ENCODE peak calls at places on chromosomes 16 and 17, in six cellular contexts. C is fibroblast of pulmonary artery, O is esophagus muscularis mucosa, J is choroid plexus epithelial cell, K is psoas muscle, Z is lung. B is an unnamed sample.

GRCh38 chr17:41547921-41548843 is 20.1 kb upstream of the KRT19 start:
- DNase-seq in C (peak), O (no peak), J (peak), K (peak), Z (peak), B (no peak)

GRCh38 chr17:47244697-47245096 is 8.9 kb upstream of the ITGB3 start:
- DNase-seq in C (peak), O (no peak), J (no peak), K (no peak), Z (no peak), B (no peak)

GRCh38 chr17:77136420-77136767 is 4.4 kb upstream of the SEC14L1 start:
- DNase-seq in C (no peak), O (no peak), J (no peak), K (no peak), Z (no peak), B (no peak)

GRCh38 chr17:348692-349425 is 3.7 kb downstream of the RPH3AL start:
- DNase-seq in C (no peak), O (no peak), J (peak), K (peak), Z (peak), B (peak)

GRCh38 chr17:50679008-50679544 is 28.6 kb downstream of the ANKRD40 start:
- DNase-seq in C (no peak), O (no peak), J (no peak), K (no peak), Z (no peak), B (no peak)

GRCh38 chr16:78177927-78178326 is 78.5 kb downstream of the WWOX start:
- DNase-seq in C (no peak), O (peak), J (peak), K (no peak), Z (no peak), B (no peak)

GRCh38 chr16:86634290-86634689 is 55.9 kb downstream of the FOXL1 start:
- DNase-seq in C (peak), O (no peak), J (peak), K (no peak), Z (no peak), B (no peak)

GRCh38 chr16:27687605-27688004 is 137.7 kb downstream of the KATNIP start:
- DNase-seq in C (no peak), O (no peak), J (no peak), K (no peak), Z (no peak), B (no peak)

GRCh38 chr17:640436-640835 is 74.2 kb downstream of the VPS53 start:
- DNase-seq in C (no peak), O (no peak), J (no peak), K (no peak), Z (no peak), B (no peak)

GRCh38 chr17:77481476-77482374 is 341.0 kb downstream of the SEC14L1 start:
- DNase-seq in C (no peak), O (no peak), J (no peak), K (no peak), Z (no peak), B (no peak)

GRCh38 chr16:67114793-67115192 is 5.1 kb downstream of the PHAF1 start:
- DNase-seq in C (no peak), O (no peak), J (no peak), K (no peak), Z (no peak), B (no peak)

GRCh38 chr16:30122621-30123160 is 329 bp downstream of the MAPK3 start:
- DNase-seq in C (no peak), O (no peak), J (peak), K (no peak), Z (no peak), B (no peak)

GRCh38 chr17:43779145-43780125 is 658 bp upstream of the DUSP3 start:
- DNase-seq in C (peak), O (no peak), J (no peak), K (no peak), Z (no peak), B (no peak)

GRCh38 chr16:85162478-85163277 is 50.4 kb upstream of the CIBAR2 start:
- DNase-seq in C (peak), O (no peak), J (peak), K (peak), Z (no peak), B (no peak)

GRCh38 chr17:58191259-58191896 is 1.1 kb upstream of the EPX start:
- DNase-seq in C (no peak), O (no peak), J (no peak), K (no peak), Z (no peak), B (no peak)

GRCh38 chr17:59073972-59074371 is 32.7 kb downstream of the TRIM37 start:
- DNase-seq in C (peak), O (no peak), J (no peak), K (no peak), Z (no peak), B (no peak)

GRCh38 chr17:28908640-28909098 is 5.8 kb upstream of the DHRS13 start:
- DNase-seq in C (peak), O (peak), J (peak), K (no peak), Z (no peak), B (peak)

GRCh38 chr17:50686494-50687199 is 21.1 kb downstream of the ANKRD40 start:
- DNase-seq in C (peak), O (peak), J (no peak), K (peak), Z (peak), B (no peak)

GRCh38 chr17:81711814-81712467 is at the start of gene SLC25A10:
- DNase-seq in C (peak), O (no peak), J (peak), K (peak), Z (peak), B (peak)

GRCh38 chr16:79892278-79892677 is 291.7 kb upstream of the MAF start:
- DNase-seq in C (no peak), O (no peak), J (no peak), K (no peak), Z (no peak), B (no peak)

GRCh38 chr17:55606431-55606830 is 95.2 kb upstream of the SMIM36 start:
- DNase-seq in C (peak), O (no peak), J (peak), K (no peak), Z (no peak), B (no peak)

GRCh38 chr16:82936941-82937551 is 310.3 kb downstream of the CDH13 start:
- DNase-seq in C (peak), O (no peak), J (peak), K (no peak), Z (no peak), B (no peak)

GRCh38 chr17:57110579-57111367 is 25.7 kb downstream of the AKAP1 start:
- DNase-seq in C (no peak), O (no peak), J (peak), K (no peak), Z (no peak), B (no peak)

GRCh38 chr16:4506450-4506849 is 30.3 kb downstream of the HMOX2 start:
- DNase-seq in C (peak), O (no peak), J (peak), K (no peak), Z (peak), B (peak)

GRCh38 chr17:38605852-38606645 is at the start of gene SRCIN1:
- DNase-seq in C (no peak), O (no peak), J (no peak), K (peak), Z (no peak), B (no peak)

GRCh38 chr17:16419929-16420271 is 4.5 kb downstream of the TRPV2 start:
- DNase-seq in C (peak), O (no peak), J (peak), K (no peak), Z (no peak), B (no peak)

GRCh38 chr16:66649636-66650205 is 45.2 kb downstream of the CMTM3 start:
- DNase-seq in C (no peak), O (no peak), J (no peak), K (no peak), Z (no peak), B (no peak)

GRCh38 chr16:52469775-52470174 is 77.2 kb downstream of the TOX3 start:
- DNase-seq in C (peak), O (no peak), J (peak), K (no peak), Z (no peak), B (peak)

GRCh38 chr17:48625502-48626201 is 506 bp downstream of the HOXB9 start:
- DNase-seq in C (no peak), O (no peak), J (no peak), K (no peak), Z (no peak), B (peak)

GRCh38 chr16:3030872-3031212 is 5.9 kb downstream of the BICDL2 start:
- DNase-seq in C (no peak), O (no peak), J (no peak), K (no peak), Z (no peak), B (no peak)

GRCh38 chr16:54648575-54648974 is 282.1 kb upstream of the IRX5 start:
- DNase-seq in C (no peak), O (no peak), J (no peak), K (no peak), Z (no peak), B (no peak)

GRCh38 chr16:3065069-3065741 is at the start of gene IL32:
- DNase-seq in C (peak), O (no peak), J (peak), K (no peak), Z (peak), B (no peak)

GRCh38 chr16:89697616-89698331 is 3.7 kb downstream of the SPATA2L start:
- DNase-seq in C (no peak), O (no peak), J (no peak), K (peak), Z (no peak), B (no peak)

GRCh38 chr17:66270106-66270505 is 32.3 kb upstream of the PRKCA start:
- DNase-seq in C (no peak), O (no peak), J (no peak), K (no peak), Z (no peak), B (no peak)

GRCh38 chr16:8861563-8862308 is 7.1 kb downstream of the CARHSP1 start:
- DNase-seq in C (no peak), O (no peak), J (no peak), K (peak), Z (no peak), B (no peak)

GRCh38 chr17:19270951-19271611 is 33.9 kb downstream of the EPN2 start:
- DNase-seq in C (no peak), O (no peak), J (no peak), K (no peak), Z (no peak), B (peak)

DNA sequence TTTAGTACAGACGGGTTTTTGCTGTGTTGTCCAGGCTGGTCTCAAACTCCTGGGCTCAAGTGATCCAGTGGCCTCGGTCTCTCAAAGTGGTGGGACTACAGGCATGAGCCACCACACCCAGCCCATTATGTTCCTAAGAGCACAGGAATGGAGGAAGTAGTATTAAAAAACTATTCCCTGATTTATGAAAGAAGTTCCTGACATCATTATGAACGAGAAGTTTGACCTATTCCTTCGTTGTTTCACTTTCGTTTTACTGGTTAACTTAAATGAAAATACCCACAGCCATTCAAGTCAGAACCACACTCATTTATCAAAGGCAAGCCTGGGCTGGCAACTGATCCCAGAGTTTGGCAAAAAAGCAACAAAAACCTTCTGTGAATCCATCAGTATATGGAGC is 13.5 kb upstream of the CBX4 start:
- DNase-seq in C (no peak), O (no peak), J (peak), K (no peak), Z (no peak), B (no peak)
- TF ChIP-seq CTCF in C (no peak), O (no peak), J (no peak), K (no peak), Z (no peak), B (no peak)

GRCh38 chr17:7046127-7046724 is 2.3 kb upstream of the SLC16A11 start:
- DNase-seq in C (no peak), O (no peak), J (peak), K (no peak), Z (peak), B (peak)
- H3K4me3 ChIP-seq in C (no peak), O (peak), J (peak), K (peak), Z (no peak), B (peak)

GRCh38 chr17:80252871-80253270 is 7.8 kb upstream of the RNF213 start:
- DNase-seq in C (peak), O (no peak), J (no peak), K (peak), Z (peak), B (no peak)
- TF ChIP-seq CTCF in C (peak), O (peak), J (peak), K (peak), Z (peak), B (peak)

DNA sequence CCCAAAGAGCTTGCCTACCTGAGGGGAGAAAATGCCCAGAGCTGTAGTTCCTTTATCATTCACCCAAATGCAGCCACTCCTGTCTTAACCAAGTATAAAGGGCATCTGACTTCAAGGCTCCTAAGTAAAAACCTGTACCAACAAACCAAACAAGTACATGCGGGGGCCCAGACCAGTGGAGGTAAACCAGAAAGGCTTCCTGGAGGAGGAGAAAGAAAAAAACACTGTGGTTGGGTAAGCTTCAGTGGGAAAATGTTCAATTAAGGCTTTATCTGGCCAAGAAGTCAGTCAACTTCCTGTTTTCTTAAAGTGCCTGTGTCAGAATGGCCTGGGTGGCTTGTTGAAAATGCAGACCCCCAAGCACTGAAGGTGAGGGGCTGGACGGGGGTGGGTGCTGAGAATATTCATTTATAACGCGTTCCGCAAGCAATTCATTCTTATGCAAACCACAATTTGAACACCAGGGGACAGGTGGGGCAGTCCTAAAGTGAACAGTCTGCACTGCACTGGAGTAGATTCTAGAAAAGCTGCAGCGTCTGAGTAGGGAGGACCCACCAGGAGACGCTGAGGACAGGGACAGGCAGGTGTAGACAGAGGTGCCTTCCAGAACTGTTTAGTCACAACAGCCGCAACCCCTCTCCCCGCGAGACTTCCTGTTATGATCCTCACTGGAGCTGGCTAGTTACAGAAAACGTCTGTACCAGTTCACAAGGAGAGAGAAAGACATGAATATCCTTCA is 467.1 kb downstream of the SOX9 start:
- DNase-seq in C (peak), O (no peak), J (peak), K (no peak), Z (no peak), B (no peak)
- H3K4me3 ChIP-seq in C (no peak), O (no peak), J (peak), K (no peak), Z (no peak), B (no peak)

GRCh38 chr17:44979426-44980273 is 11.5 kb upstream of the C1QL1 start:
- DNase-seq in C (no peak), O (no peak), J (peak), K (no peak), Z (no peak), B (no peak)
- TF ChIP-seq CTCF in C (no peak), O (no peak), J (no peak), K (no peak), Z (no peak), B (no peak)

DNA sequence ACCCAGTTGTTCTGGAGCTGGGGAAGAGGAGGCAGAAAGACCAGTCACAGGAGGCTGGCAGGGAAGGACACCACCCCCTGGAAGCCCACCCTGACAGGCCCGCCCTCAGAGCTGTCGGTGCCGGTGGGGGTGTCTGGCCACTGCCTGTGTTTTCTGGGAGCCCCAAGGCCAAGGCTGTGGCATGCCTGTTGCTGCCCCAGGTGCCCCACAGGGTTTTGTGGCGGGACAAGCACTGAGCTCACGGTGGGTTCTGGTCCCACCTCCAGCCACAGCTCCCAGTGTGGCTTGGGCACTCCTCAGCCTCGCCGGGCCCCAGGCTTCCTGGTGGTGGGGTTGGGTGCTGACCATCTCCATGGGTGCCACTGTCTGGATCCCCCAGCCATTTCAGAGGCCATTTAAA is 58.0 kb downstream of the ZFPM1 start:
- DNase-seq in C (no peak), O (no peak), J (no peak), K (no peak), Z (no peak), B (no peak)
- H3K4me3 ChIP-seq in C (no peak), O (no peak), J (no peak), K (no peak), Z (no peak), B (no peak)

GRCh38 chr16:19980866-19981265 is 92.8 kb downstream of the GPR139 start:
- DNase-seq in C (peak), O (no peak), J (peak), K (no peak), Z (no peak), B (no peak)
- TF ChIP-seq CTCF in C (peak), O (no peak), J (peak), K (peak), Z (no peak), B (peak)

GRCh38 chr17:51768706-51769105 is 389.8 kb downstream of the CA10 start:
- DNase-seq in C (no peak), O (no peak), J (no peak), K (no peak), Z (no peak), B (no peak)
- H3K4me3 ChIP-seq in C (no peak), O (no peak), J (no peak), K (no peak), Z (no peak), B (no peak)

DNA sequence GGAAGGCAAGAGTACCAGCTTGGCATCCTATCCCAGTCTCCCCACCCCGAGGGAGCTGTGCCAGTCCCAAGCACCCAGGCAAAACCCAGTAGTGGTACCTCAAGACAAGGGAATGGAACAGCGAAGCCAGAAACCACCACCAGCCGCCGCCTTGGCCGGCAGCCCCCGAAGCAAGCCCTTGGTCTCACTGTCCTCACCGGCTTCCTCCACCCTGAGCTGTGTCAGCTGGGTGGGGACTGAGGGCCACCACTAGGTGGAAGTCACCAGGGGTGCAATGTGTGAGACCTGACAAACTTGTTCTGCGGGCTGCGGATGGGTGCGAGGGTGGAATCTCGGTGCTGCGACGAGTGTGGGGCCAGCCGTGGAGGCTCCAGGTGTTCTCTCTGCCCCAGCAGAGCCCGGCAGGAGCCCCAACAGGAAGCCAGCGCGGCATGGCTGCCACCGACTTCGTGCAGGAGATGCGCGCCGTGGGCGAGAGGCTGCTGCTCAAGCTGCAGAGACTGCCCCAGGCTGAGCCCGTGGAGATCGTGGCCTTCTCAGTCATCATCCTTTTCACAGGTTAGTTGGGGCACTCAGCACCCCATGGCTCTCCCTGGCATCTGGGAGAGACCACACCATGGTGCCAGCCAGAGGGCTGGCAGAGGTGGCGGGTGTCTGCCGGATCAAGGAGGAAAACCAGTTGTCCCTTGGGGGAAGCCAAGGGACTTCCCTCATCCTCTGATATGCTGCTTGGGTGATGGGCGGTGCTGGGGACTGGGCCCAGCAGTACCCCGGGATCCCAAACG is 6.7 kb downstream of the SMIM5 start:
- DNase-seq in C (no peak), O (no peak), J (no peak), K (peak), Z (no peak), B (no peak)
- TF ChIP-seq CTCF in C (no peak), O (no peak), J (no peak), K (no peak), Z (no peak), B (peak)